ENCODE peak calls at places on chromosome 4, in ten cellular contexts. J, T, L, X, I, U, B, F, S and M are unnamed samples.

GRCh38 chr4:11471613-11472012 is 42.9 kb upstream of the HS3ST1 start:
- DNase-seq in J (peak; percentile 17), T (no peak), L (no peak), X (peak; percentile 78), I (peak; percentile 21), U (no peak), B (no peak), F (no peak), S (no peak), M (no peak)

GRCh38 chr4:4248885-4249203 is 821 bp upstream of the TMEM128 start:
- DNase-seq in J (no peak), T (no peak), L (no peak), X (no peak), I (no peak), U (no peak), B (no peak), F (no peak), S (no peak), M (no peak)

GRCh38 chr4:22417408-22417807 is 98.5 kb downstream of the ADGRA3 start:
- DNase-seq in J (no peak), T (no peak), L (no peak), X (no peak), I (no peak), U (no peak), B (no peak), F (no peak), S (no peak), M (no peak)

GRCh38 chr4:108081251-108081650 is 87.5 kb downstream of the LEF1 start:
- DNase-seq in J (no peak), T (no peak), L (no peak), X (no peak), I (no peak), U (no peak), B (no peak), F (no peak), S (no peak), M (no peak)

GRCh38 chr4:78720994-78721677 is 55.0 kb upstream of the BMP2K start:
- DNase-seq in J (peak; percentile 7), T (no peak), L (no peak), X (peak; percentile 72), I (peak; percentile 35), U (no peak), B (no peak), F (no peak), S (no peak), M (no peak)

GRCh38 chr4:85187106-85187505 is 220.6 kb upstream of the WDFY3 start:
- DNase-seq in J (no peak), T (no peak), L (no peak), X (no peak), I (no peak), U (no peak), B (no peak), F (no peak), S (no peak), M (no peak)

GRCh38 chr4:76589402-76589801 is 154.4 kb downstream of the SHROOM3 start:
- DNase-seq in J (no peak), T (no peak), L (peak; percentile 37), X (no peak), I (no peak), U (no peak), B (peak; percentile 50), F (no peak), S (no peak), M (no peak)

GRCh38 chr4:43339435-43339834 is 446.9 kb downstream of the GRXCR1 start:
- DNase-seq in J (no peak), T (peak; percentile 49), L (no peak), X (no peak), I (no peak), U (no peak), B (no peak), F (no peak), S (no peak), M (no peak)

GRCh38 chr4:6971536-6972374 is 62.1 kb downstream of the TBC1D14 start:
- DNase-seq in J (no peak), T (no peak), L (no peak), X (no peak), I (no peak), U (no peak), B (no peak), F (no peak), S (no peak), M (peak; percentile 57)

GRCh38 chr4:120843840-120844527 is 78.5 kb downstream of the PRDM5 start:
- DNase-seq in J (no peak), T (no peak), L (peak; percentile 58), X (no peak), I (no peak), U (peak; percentile 16), B (no peak), F (no peak), S (peak; percentile 72), M (no peak)

GRCh38 chr4:58590714-58591113 is 1480.5 kb upstream of the IGFBP7 start:
- DNase-seq in J (no peak), T (no peak), L (no peak), X (no peak), I (no peak), U (no peak), B (no peak), F (no peak), S (no peak), M (no peak)

DNA sequence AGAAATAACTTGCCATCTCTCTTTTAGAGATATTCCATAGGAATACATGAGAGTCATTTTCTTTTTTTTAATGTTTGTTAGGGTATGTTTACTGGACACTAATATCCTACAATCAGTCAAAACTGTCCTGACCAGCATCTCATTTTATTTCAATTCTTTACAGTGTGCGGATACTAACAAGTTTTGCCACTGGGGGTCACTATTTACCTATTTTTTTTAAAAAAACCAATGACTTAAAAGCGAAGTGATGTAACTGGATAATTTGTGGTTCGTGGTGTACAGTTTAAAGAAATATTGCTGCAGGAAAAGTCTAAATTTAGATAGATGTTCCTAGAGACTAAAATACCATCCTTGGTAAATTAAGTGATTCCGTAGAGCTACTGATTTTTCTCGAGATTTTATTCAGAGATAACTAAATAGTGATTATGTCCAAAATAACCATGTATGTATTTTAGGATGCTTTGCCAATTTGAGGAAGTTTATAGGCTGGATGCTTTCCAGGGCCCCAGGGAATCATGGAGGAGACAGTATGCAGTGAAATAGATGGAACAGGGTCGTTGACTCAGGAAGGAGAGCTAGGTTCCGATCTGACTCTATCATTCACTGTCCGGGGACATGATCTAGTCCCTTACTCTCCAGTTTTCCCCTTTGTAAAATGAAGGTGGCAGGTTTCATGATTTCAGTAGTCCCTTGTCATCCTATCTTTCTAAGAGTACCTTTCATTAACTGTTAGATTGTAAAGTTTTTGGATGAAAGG is 34.0 kb upstream of the GNPDA2 start:
- DNase-seq in J (no peak), T (no peak), L (no peak), X (no peak), I (no peak), U (no peak), B (no peak), F (no peak), S (no peak), M (no peak)
- TF ChIP-seq CTCF in J (peak; percentile 46), T (no peak), L (peak; percentile 73), X (peak; percentile 53), I (peak; percentile 48), U (no peak), B (peak; percentile 70), F (peak; percentile 48), S (peak; percentile 58), M (peak; percentile 75)

GRCh38 chr4:151692821-151693504 is 67.8 kb downstream of the GATB start:
- DNase-seq in J (no peak), T (no peak), L (no peak), X (no peak), I (no peak), U (no peak), B (no peak), F (no peak), S (no peak), M (no peak)
- H3K4me1 ChIP-seq in J (no peaks in the 10 kb centered on the region), T (peaks cover 34% of the 10 kb centered on the region), L (no peaks in the 10 kb centered on the region), X (no peaks in the 10 kb centered on the region), I (peaks cover 24% of the 10 kb centered on the region), U (no peaks in the 10 kb centered on the region), B (no peaks in the 10 kb centered on the region), F (peaks cover 28% of the 10 kb centered on the region), S (peaks cover 8% of the 10 kb centered on the region), M (peaks cover 51% of the 10 kb centered on the region)

DNA sequence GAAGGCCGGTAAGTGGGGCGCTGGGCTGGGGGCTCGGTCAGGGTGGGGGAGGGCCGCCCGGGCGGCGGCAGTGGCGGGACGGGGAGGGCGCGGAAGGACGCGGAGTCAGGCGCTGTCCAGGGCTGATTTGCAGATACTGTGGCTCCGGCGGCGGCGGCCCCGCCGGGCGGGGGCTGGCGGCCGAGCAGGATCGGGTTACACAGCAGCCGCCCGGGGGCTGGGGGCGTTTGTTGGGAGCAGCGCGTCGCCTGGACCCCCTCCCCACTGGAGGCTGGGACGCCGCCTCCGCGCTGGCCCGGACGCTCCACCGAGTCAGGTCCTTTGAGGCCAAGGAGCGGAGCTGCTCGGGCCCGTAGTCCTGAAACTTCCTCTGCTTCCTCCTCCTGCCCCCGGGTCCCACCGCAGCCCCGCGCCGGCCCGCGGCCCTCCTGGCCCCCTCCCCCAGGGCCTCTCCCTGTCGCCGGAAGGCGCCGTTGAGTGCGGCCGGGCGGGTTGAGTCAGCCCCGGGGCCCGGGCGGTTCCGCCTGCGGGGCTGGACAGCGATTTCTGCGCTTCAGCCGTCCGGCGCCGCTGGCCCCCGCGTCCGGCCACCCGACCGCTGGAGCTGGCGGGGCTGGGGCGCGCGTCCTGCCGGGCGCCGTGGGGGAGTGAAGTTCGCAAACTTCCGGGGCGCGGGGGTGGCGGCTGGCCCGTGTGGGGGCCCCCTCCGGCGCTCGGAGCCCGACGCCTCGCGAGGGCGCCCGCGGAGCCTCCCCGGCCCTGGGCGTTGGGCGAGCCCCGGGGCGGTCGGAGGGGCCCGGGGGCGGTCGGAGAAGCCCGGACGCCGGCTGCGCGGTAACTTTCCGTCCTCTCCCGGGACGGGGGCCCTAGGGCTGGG is 744 bp downstream of the REST start:
- DNase-seq in J (peak; percentile 23), T (no peak), L (peak; percentile 87), X (peak; percentile 95), I (peak; percentile 56), U (peak; percentile 74), B (peak; percentile 49), F (peak; percentile 7), S (peak; percentile 89), M (peak; percentile 61)
- TF ChIP-seq CTCF in J (no peak), T (no peak), L (no peak), X (no peak), I (peak; percentile 8), U (no peak), B (no peak), F (peak; percentile 2), S (no peak), M (peak; percentile 18)

GRCh38 chr4:8431553-8431952 is 9.0 kb downstream of the ACOX3 start:
- DNase-seq in J (no peak), T (no peak), L (no peak), X (no peak), I (no peak), U (no peak), B (no peak), F (no peak), S (no peak), M (no peak)
- H3K4me1 ChIP-seq in J (no peaks in the 10 kb centered on the region), T (peaks cover 24% of the 10 kb centered on the region), L (no peaks in the 10 kb centered on the region), X (peaks cover 26% of the 10 kb centered on the region), I (peaks cover 4% of the 10 kb centered on the region), U (peaks cover 27% of the 10 kb centered on the region), B (peaks cover 8% of the 10 kb centered on the region), F (peaks cover 40% of the 10 kb centered on the region), S (peaks cover 38% of the 10 kb centered on the region), M (peaks cover 38% of the 10 kb centered on the region)

DNA sequence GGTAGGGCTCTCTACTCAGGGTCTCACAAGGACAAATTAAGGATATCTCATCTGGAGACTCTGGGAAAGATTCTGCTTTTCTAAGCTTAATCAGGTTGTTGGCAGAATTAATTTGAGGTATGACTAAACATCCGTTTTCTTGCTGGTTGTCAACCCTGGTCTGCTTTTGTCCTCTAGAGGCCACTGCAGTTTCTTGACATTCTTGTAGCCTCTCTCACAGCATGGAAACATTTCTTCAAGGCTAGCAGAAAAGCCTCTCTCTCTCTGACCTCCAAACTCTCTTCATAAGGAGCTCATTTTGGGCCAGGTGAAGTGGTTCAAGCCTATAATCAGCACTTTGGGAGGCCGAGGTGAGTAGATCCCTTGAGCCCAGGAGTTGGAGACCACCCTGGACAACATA is 749.5 kb upstream of the PCDH7 start:
- DNase-seq in J (no peak), T (no peak), L (peak; percentile 44), X (no peak), I (no peak), U (no peak), B (no peak), F (no peak), S (no peak), M (no peak)
- TF ChIP-seq CTCF in J (no peak), T (no peak), L (peak; percentile 65), X (no peak), I (no peak), U (no peak), B (no peak), F (no peak), S (no peak), M (no peak)